ENCODE peak calls at places on chromosomes 16 and 17, in six cellular contexts. One of them, this sample, is unnamed.

GRCh38 chr16:29023279-29024278 is 38.7 kb downstream of the LAT start:
- DNase-seq in AG04450: no peak
- DNase-seq in bronchial epithelial cell: peak; percentile 45
- DNase-seq in SK-N-SH: no peak
- DNase-seq in PC-9: peak; percentile 20
- DNase-seq in RWPE2: no peak
- DNase-seq in this sample: no peak

GRCh38 chr16:6570520-6570919 is 762.1 kb upstream of the RBFOX1 start:
- DNase-seq in AG04450: no peak
- DNase-seq in SK-N-SH: no peak
- DNase-seq in bronchial epithelial cell: no peak
- DNase-seq in PC-9: no peak
- DNase-seq in RWPE2: no peak
- DNase-seq in this sample: no peak

GRCh38 chr16:30365200-30365599 is 5.1 kb downstream of the TBC1D10B start:
- DNase-seq in AG04450: no peak
- DNase-seq in RWPE2: no peak
- DNase-seq in SK-N-SH: no peak
- DNase-seq in bronchial epithelial cell: no peak
- DNase-seq in PC-9: no peak
- DNase-seq in this sample: no peak

GRCh38 chr16:27190316-27190871 is 12.9 kb upstream of the KDM8 start:
- DNase-seq in bronchial epithelial cell: no peak
- DNase-seq in PC-9: no peak
- DNase-seq in RWPE2: no peak
- DNase-seq in SK-N-SH: no peak
- DNase-seq in AG04450: no peak
- DNase-seq in this sample: no peak

GRCh38 chr17:57548421-57549385 is 196.4 kb downstream of the CCDC182 start:
- DNase-seq in AG04450: no peak
- DNase-seq in RWPE2: no peak
- DNase-seq in bronchial epithelial cell: no peak
- DNase-seq in SK-N-SH: no peak
- DNase-seq in PC-9: no peak
- DNase-seq in this sample: no peak

GRCh38 chr17:58531661-58532554 is 17.5 kb upstream of the MTMR4 start:
- DNase-seq in PC-9: peak; percentile 55
- DNase-seq in RWPE2: no peak
- DNase-seq in AG04450: no peak
- DNase-seq in SK-N-SH: peak; percentile 95
- DNase-seq in bronchial epithelial cell: peak; percentile 30
- DNase-seq in this sample: no peak

GRCh38 chr17:51860934-51861561 is 297.5 kb downstream of the CA10 start:
- DNase-seq in AG04450: no peak
- DNase-seq in SK-N-SH: peak; percentile 50
- DNase-seq in PC-9: no peak
- DNase-seq in bronchial epithelial cell: peak; percentile 44
- DNase-seq in RWPE2: no peak
- DNase-seq in this sample: no peak

GRCh38 chr17:4304417-4305027 is 40.7 kb upstream of the ANKFY1 start:
- DNase-seq in SK-N-SH: peak; percentile 68
- DNase-seq in PC-9: peak; percentile 11
- DNase-seq in bronchial epithelial cell: peak; percentile 28
- DNase-seq in RWPE2: no peak
- DNase-seq in AG04450: no peak
- DNase-seq in this sample: no peak

GRCh38 chr16:4699030-4699556 is 5.7 kb downstream of the NUDT16L1 start:
- DNase-seq in bronchial epithelial cell: no peak
- DNase-seq in RWPE2: peak; percentile 60
- DNase-seq in PC-9: no peak
- DNase-seq in AG04450: no peak
- DNase-seq in SK-N-SH: no peak
- DNase-seq in this sample: no peak

GRCh38 chr17:73584049-73584448 is 60.2 kb downstream of the SDK2 start:
- DNase-seq in SK-N-SH: no peak
- DNase-seq in bronchial epithelial cell: no peak
- DNase-seq in RWPE2: no peak
- DNase-seq in PC-9: no peak
- DNase-seq in AG04450: no peak
- DNase-seq in this sample: no peak

GRCh38 chr17:44847581-44847980 is at the start of gene HIGD1B:
- DNase-seq in RWPE2: no peak
- DNase-seq in PC-9: no peak
- DNase-seq in bronchial epithelial cell: no peak
- DNase-seq in AG04450: no peak
- DNase-seq in SK-N-SH: no peak
- DNase-seq in this sample: no peak

GRCh38 chr17:76805319-76805718 is 62.9 kb upstream of the MGAT5B start:
- DNase-seq in PC-9: peak; percentile 15
- DNase-seq in SK-N-SH: no peak
- DNase-seq in AG04450: no peak
- DNase-seq in RWPE2: no peak
- DNase-seq in bronchial epithelial cell: no peak
- DNase-seq in this sample: no peak

GRCh38 chr17:64318068-64318467 is 55.0 kb upstream of the TEX2 start:
- DNase-seq in SK-N-SH: no peak
- DNase-seq in AG04450: no peak
- DNase-seq in PC-9: no peak
- DNase-seq in RWPE2: no peak
- DNase-seq in bronchial epithelial cell: no peak
- DNase-seq in this sample: no peak

GRCh38 chr17:76268015-76268749 is 3.0 kb downstream of the UBALD2 start:
- DNase-seq in AG04450: no peak
- DNase-seq in SK-N-SH: peak; percentile 39
- DNase-seq in PC-9: no peak
- DNase-seq in bronchial epithelial cell: peak; percentile 93
- DNase-seq in RWPE2: no peak
- DNase-seq in this sample: no peak

GRCh38 chr16:24972608-24973220 is 42.5 kb downstream of the ARHGAP17 start:
- DNase-seq in bronchial epithelial cell: no peak
- DNase-seq in AG04450: no peak
- DNase-seq in PC-9: no peak
- DNase-seq in SK-N-SH: no peak
- DNase-seq in RWPE2: no peak
- DNase-seq in this sample: no peak

GRCh38 chr17:33949100-33949499 is 306.0 kb upstream of the CCL2 start:
- DNase-seq in AG04450: no peak
- DNase-seq in SK-N-SH: peak; percentile 31
- DNase-seq in PC-9: no peak
- DNase-seq in RWPE2: no peak
- DNase-seq in bronchial epithelial cell: no peak
- DNase-seq in this sample: no peak

GRCh38 chr17:33955461-33955860 is 299.6 kb upstream of the CCL2 start:
- DNase-seq in PC-9: no peak
- DNase-seq in bronchial epithelial cell: no peak
- DNase-seq in SK-N-SH: no peak
- DNase-seq in AG04450: no peak
- DNase-seq in RWPE2: no peak
- DNase-seq in this sample: no peak

GRCh38 chr17:33952425-33952824 is 302.7 kb upstream of the CCL2 start:
- DNase-seq in PC-9: no peak
- DNase-seq in SK-N-SH: no peak
- DNase-seq in bronchial epithelial cell: no peak
- DNase-seq in RWPE2: no peak
- DNase-seq in AG04450: no peak
- DNase-seq in this sample: no peak

GRCh38 chr17:33950061-33950460 is 305.0 kb upstream of the CCL2 start:
- DNase-seq in SK-N-SH: no peak
- DNase-seq in PC-9: no peak
- DNase-seq in RWPE2: no peak
- DNase-seq in AG04450: no peak
- DNase-seq in bronchial epithelial cell: no peak
- DNase-seq in this sample: no peak

DNA sequence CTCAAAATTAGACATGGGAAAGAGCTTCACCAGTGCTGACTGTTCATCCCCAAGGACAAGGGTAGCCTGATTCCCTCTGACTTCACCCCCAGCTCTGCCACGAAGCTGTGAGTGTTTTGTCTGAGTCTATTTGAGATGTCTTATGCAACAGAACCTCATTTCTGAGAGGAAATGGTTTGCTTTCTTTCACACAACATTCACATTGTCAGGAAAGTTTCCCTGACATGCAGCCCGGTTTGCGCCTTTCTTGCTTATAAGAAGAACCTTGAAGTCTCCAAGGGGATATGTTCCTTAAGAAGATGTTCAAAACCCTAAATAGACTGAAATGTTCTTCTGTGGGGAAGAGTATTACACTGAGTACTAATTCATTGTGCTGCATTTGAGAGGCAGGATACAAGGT is 300.5 kb upstream of the CCL2 start:
- DNase-seq in PC-9: no peak
- DNase-seq in RWPE2: no peak
- DNase-seq in bronchial epithelial cell: no peak
- DNase-seq in AG04450: no peak
- DNase-seq in SK-N-SH: no peak
- DNase-seq in this sample: no peak
- TF ChIP-seq CTCF in PC-9: no peak
- TF ChIP-seq CTCF in RWPE2: no peak
- TF ChIP-seq CTCF in bronchial epithelial cell: no peak
- TF ChIP-seq CTCF in AG04450: no peak
- TF ChIP-seq CTCF in SK-N-SH: no peak
- TF ChIP-seq CTCF in this sample: no peak

DNA sequence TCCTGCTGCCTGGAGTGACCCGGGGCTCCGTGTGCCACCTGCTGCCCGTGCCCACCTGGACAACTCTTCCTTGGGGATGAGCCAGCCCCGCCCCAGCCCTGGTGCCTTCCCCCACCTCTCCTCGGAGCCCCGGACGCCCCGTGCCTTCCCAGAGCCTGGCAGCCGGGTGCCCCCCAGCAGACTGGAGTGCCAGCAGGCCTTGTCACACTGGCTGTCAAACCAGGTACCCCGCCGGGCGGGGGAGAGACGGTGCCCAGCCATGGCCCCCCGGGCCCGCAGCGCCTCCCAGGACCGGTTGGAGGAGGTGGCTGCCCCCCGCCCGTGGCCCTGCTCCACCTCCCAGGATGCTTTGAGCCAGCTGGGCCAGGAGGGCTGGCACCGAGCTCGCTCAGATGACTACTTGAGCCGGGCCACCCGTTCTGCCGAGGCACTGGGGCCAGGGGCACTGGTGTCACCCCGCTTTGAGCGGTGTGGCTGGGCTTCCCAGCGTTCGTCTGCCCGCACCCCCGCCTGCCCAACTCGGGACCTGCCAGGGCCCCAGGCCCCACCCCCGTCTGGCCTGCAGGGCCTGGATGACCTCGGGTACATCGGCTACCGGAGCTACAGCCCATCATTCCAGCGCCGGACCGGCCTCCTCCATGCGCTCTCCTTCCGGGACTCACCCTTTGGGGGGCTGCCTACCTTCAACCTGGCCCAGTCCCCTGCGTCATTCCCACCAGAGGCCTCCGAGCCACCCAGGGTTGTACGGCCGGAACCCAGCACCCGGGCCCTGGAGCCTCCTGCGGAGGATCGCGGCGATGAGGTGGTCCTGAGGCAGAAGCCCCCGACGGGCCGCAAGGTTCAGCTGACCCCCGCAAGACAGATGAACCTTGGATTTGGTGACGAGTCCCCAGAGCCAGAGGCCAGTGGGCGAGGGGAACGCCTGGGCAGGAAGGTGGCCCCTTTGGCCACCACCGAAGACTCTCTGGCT is 38.4 kb downstream of the ARHGAP23 start:
- DNase-seq in SK-N-SH: no peak
- DNase-seq in RWPE2: no peak
- DNase-seq in PC-9: no peak
- DNase-seq in bronchial epithelial cell: no peak
- DNase-seq in AG04450: no peak
- DNase-seq in this sample: no peak
- H3K4me3 ChIP-seq in SK-N-SH: no peak overlapping the region
- H3K4me3 ChIP-seq in RWPE2: no peak overlapping the region
- H3K4me3 ChIP-seq in PC-9: no peak overlapping the region
- H3K4me3 ChIP-seq in bronchial epithelial cell: no peak overlapping the region
- H3K4me3 ChIP-seq in AG04450: no peak overlapping the region
- H3K4me3 ChIP-seq in this sample: no peak overlapping the region

DNA sequence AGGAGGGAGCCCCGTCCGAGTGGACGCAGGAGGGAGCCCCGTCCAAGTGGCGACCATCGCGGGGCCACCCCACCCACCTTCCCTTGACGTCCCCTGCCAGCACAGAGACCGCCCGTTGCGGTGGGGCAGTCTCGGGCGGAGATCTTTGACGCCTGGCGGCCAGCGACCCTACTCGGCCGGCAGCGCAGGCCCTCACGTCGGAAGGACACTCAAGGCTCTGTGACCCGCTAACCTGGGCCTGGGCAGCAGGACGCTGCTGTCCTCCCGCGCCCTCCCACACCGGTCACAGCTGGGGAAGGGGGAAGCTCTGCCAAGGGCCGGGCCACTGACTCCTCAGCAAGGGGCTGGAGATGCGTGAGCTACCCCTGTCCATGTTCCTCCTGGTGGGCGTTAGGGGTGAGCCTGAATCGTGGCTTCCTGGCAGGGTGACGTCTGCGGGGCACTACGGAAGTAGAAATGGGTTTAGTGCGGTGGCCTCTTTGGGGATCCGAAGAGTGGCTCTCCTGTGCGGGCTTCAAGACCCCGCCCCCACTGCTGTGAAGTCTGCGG is 6.0 kb downstream of the CBX8 start:
- DNase-seq in RWPE2: no peak
- DNase-seq in AG04450: no peak
- DNase-seq in bronchial epithelial cell: no peak
- DNase-seq in PC-9: no peak
- DNase-seq in SK-N-SH: peak; percentile 58
- DNase-seq in this sample: no peak
- H3K27me3 ChIP-seq in RWPE2: peaks cover 62% of the 10 kb centered on the region
- H3K27me3 ChIP-seq in AG04450: peaks cover 49% of the 10 kb centered on the region
- H3K27me3 ChIP-seq in bronchial epithelial cell: peaks cover 39% of the 10 kb centered on the region
- H3K27me3 ChIP-seq in PC-9: no peaks in the 10 kb centered on the region
- H3K27me3 ChIP-seq in SK-N-SH: no peaks in the 10 kb centered on the region
- H3K27me3 ChIP-seq in this sample: peaks cover 59% of the 10 kb centered on the region

GRCh38 chr17:48070195-48070594 is 22.0 kb downstream of the NFE2L1 start:
- DNase-seq in PC-9: no peak
- DNase-seq in AG04450: no peak
- DNase-seq in bronchial epithelial cell: no peak
- DNase-seq in RWPE2: no peak
- DNase-seq in SK-N-SH: no peak
- DNase-seq in this sample: no peak
- TF ChIP-seq CTCF in PC-9: no peak
- TF ChIP-seq CTCF in AG04450: no peak
- TF ChIP-seq CTCF in bronchial epithelial cell: no peak
- TF ChIP-seq CTCF in RWPE2: no peak
- TF ChIP-seq CTCF in SK-N-SH: no peak
- TF ChIP-seq CTCF in this sample: no peak